ENCODE peak calls at places on chromosome 3, in seven cellular contexts. One of them, this sample, is unnamed.
A peak's percentile ranks its signal among the peaks of the same experiment; 100 is the strongest.

GRCh38 chr3:158731938-158732855 is at the start of gene RARRES1:
- DNase-seq in uterus: peak; percentile 79
- DNase-seq in tibial nerve: peak; percentile 52
- DNase-seq in Peyer's patch: peak; percentile 85
- DNase-seq in esophagus muscularis mucosa: no peak
- DNase-seq in heart left ventricle: peak; percentile 79
- DNase-seq in upper lobe of left lung: peak; percentile 76
- DNase-seq in this sample: no peak

GRCh38 chr3:126446301-126446700 is 29.4 kb downstream of the ZXDC start:
- DNase-seq in uterus: no peak
- DNase-seq in tibial nerve: no peak
- DNase-seq in Peyer's patch: peak; percentile 36
- DNase-seq in esophagus muscularis mucosa: no peak
- DNase-seq in heart left ventricle: no peak
- DNase-seq in upper lobe of left lung: no peak
- DNase-seq in this sample: no peak

GRCh38 chr3:77065750-77066149 is 25.9 kb downstream of the ROBO2 start:
- DNase-seq in uterus: no peak
- DNase-seq in tibial nerve: no peak
- DNase-seq in Peyer's patch: no peak
- DNase-seq in esophagus muscularis mucosa: no peak
- DNase-seq in heart left ventricle: no peak
- DNase-seq in upper lobe of left lung: no peak
- DNase-seq in this sample: no peak

GRCh38 chr3:119647843-119648575 is 12.4 kb downstream of the POPDC2 start:
- DNase-seq in uterus: no peak
- DNase-seq in tibial nerve: no peak
- DNase-seq in Peyer's patch: no peak
- DNase-seq in esophagus muscularis mucosa: no peak
- DNase-seq in heart left ventricle: no peak
- DNase-seq in upper lobe of left lung: no peak
- DNase-seq in this sample: no peak

GRCh38 chr3:125054436-125055164 is 1.2 kb downstream of the HEG1 start:
- DNase-seq in uterus: no peak
- DNase-seq in tibial nerve: no peak
- DNase-seq in Peyer's patch: no peak
- DNase-seq in esophagus muscularis mucosa: no peak
- DNase-seq in heart left ventricle: peak; percentile 45
- DNase-seq in upper lobe of left lung: peak; percentile 30
- DNase-seq in this sample: no peak

GRCh38 chr3:52059781-52060180 is 3.4 kb upstream of the DUSP7 start:
- DNase-seq in uterus: no peak
- DNase-seq in tibial nerve: no peak
- DNase-seq in Peyer's patch: no peak
- DNase-seq in esophagus muscularis mucosa: no peak
- DNase-seq in heart left ventricle: no peak
- DNase-seq in upper lobe of left lung: no peak
- DNase-seq in this sample: no peak

GRCh38 chr3:114685053-114685630 is 391.3 kb downstream of the TIGIT start:
- DNase-seq in uterus: no peak
- DNase-seq in tibial nerve: no peak
- DNase-seq in Peyer's patch: no peak
- DNase-seq in esophagus muscularis mucosa: no peak
- DNase-seq in heart left ventricle: no peak
- DNase-seq in upper lobe of left lung: no peak
- DNase-seq in this sample: no peak

GRCh38 chr3:177746259-177747021 is 549.2 kb upstream of the TBL1XR1 start:
- DNase-seq in uterus: no peak
- DNase-seq in tibial nerve: no peak
- DNase-seq in Peyer's patch: no peak
- DNase-seq in esophagus muscularis mucosa: no peak
- DNase-seq in heart left ventricle: no peak
- DNase-seq in upper lobe of left lung: no peak
- DNase-seq in this sample: no peak

GRCh38 chr3:37741644-37742043 is 120.0 kb upstream of the CTDSPL start:
- DNase-seq in uterus: no peak
- DNase-seq in tibial nerve: no peak
- DNase-seq in Peyer's patch: no peak
- DNase-seq in esophagus muscularis mucosa: peak; percentile 79
- DNase-seq in heart left ventricle: peak; percentile 82
- DNase-seq in upper lobe of left lung: peak; percentile 82
- DNase-seq in this sample: no peak

GRCh38 chr3:40994611-40995010 is 204.7 kb upstream of the CTNNB1 start:
- DNase-seq in uterus: no peak
- DNase-seq in tibial nerve: no peak
- DNase-seq in Peyer's patch: no peak
- DNase-seq in esophagus muscularis mucosa: no peak
- DNase-seq in heart left ventricle: no peak
- DNase-seq in upper lobe of left lung: no peak
- DNase-seq in this sample: no peak

GRCh38 chr3:3998140-3998977 is 199.1 kb downstream of the LRRN1 start:
- DNase-seq in uterus: no peak
- DNase-seq in tibial nerve: no peak
- DNase-seq in Peyer's patch: no peak
- DNase-seq in esophagus muscularis mucosa: no peak
- DNase-seq in heart left ventricle: no peak
- DNase-seq in upper lobe of left lung: no peak
- DNase-seq in this sample: no peak

GRCh38 chr3:174620138-174620537 is 239.0 kb upstream of the NAALADL2 start:
- DNase-seq in uterus: no peak
- DNase-seq in tibial nerve: no peak
- DNase-seq in Peyer's patch: no peak
- DNase-seq in esophagus muscularis mucosa: no peak
- DNase-seq in heart left ventricle: no peak
- DNase-seq in upper lobe of left lung: no peak
- DNase-seq in this sample: no peak

GRCh38 chr3:58039609-58040008 is 31.4 kb downstream of the FLNB start:
- DNase-seq in uterus: no peak
- DNase-seq in tibial nerve: no peak
- DNase-seq in Peyer's patch: no peak
- DNase-seq in esophagus muscularis mucosa: no peak
- DNase-seq in heart left ventricle: no peak
- DNase-seq in upper lobe of left lung: no peak
- DNase-seq in this sample: no peak

GRCh38 chr3:167520656-167521360 is 47.0 kb upstream of the SERPINI2 start:
- DNase-seq in uterus: no peak
- DNase-seq in tibial nerve: no peak
- DNase-seq in Peyer's patch: no peak
- DNase-seq in esophagus muscularis mucosa: no peak
- DNase-seq in heart left ventricle: no peak
- DNase-seq in upper lobe of left lung: peak; percentile 48
- DNase-seq in this sample: no peak

GRCh38 chr3:64814360-64814759 is 126.6 kb upstream of the ADAMTS9 start:
- DNase-seq in uterus: no peak
- DNase-seq in tibial nerve: no peak
- DNase-seq in Peyer's patch: no peak
- DNase-seq in esophagus muscularis mucosa: no peak
- DNase-seq in heart left ventricle: peak; percentile 32
- DNase-seq in upper lobe of left lung: no peak
- DNase-seq in this sample: no peak

GRCh38 chr3:182046365-182046764 is 334.6 kb downstream of the SOX2 start:
- DNase-seq in uterus: no peak
- DNase-seq in tibial nerve: no peak
- DNase-seq in Peyer's patch: no peak
- DNase-seq in esophagus muscularis mucosa: no peak
- DNase-seq in heart left ventricle: no peak
- DNase-seq in upper lobe of left lung: no peak
- DNase-seq in this sample: no peak

GRCh38 chr3:194714564-194714963 is 28.9 kb downstream of the FAM43A start:
- DNase-seq in uterus: no peak
- DNase-seq in tibial nerve: no peak
- DNase-seq in Peyer's patch: no peak
- DNase-seq in esophagus muscularis mucosa: no peak
- DNase-seq in heart left ventricle: no peak
- DNase-seq in upper lobe of left lung: no peak
- DNase-seq in this sample: no peak

GRCh38 chr3:45635475-45636256 is 41.1 kb downstream of the LIMD1 start:
- DNase-seq in uterus: no peak
- DNase-seq in tibial nerve: no peak
- DNase-seq in Peyer's patch: no peak
- DNase-seq in esophagus muscularis mucosa: no peak
- DNase-seq in heart left ventricle: no peak
- DNase-seq in upper lobe of left lung: peak; percentile 62
- DNase-seq in this sample: no peak

GRCh38 chr3:174540536-174540935 is 318.6 kb upstream of the NAALADL2 start:
- DNase-seq in uterus: no peak
- DNase-seq in tibial nerve: no peak
- DNase-seq in Peyer's patch: no peak
- DNase-seq in esophagus muscularis mucosa: no peak
- DNase-seq in heart left ventricle: no peak
- DNase-seq in upper lobe of left lung: no peak
- DNase-seq in this sample: no peak

GRCh38 chr3:188954590-188955208 is 217.1 kb upstream of the TPRG1 start:
- DNase-seq in uterus: peak; percentile 86
- DNase-seq in tibial nerve: peak; percentile 68
- DNase-seq in Peyer's patch: peak; percentile 78
- DNase-seq in esophagus muscularis mucosa: peak; percentile 96
- DNase-seq in heart left ventricle: peak; percentile 90
- DNase-seq in upper lobe of left lung: peak; percentile 86
- DNase-seq in this sample: peak; percentile 9

GRCh38 chr3:27971600-27971999 is 249.5 kb upstream of the EOMES start:
- DNase-seq in uterus: no peak
- DNase-seq in tibial nerve: no peak
- DNase-seq in Peyer's patch: no peak
- DNase-seq in esophagus muscularis mucosa: no peak
- DNase-seq in heart left ventricle: no peak
- DNase-seq in upper lobe of left lung: no peak
- DNase-seq in this sample: no peak

GRCh38 chr3:171353423-171353822 is 106.8 kb downstream of the TNIK start:
- DNase-seq in uterus: no peak
- DNase-seq in tibial nerve: no peak
- DNase-seq in Peyer's patch: no peak
- DNase-seq in esophagus muscularis mucosa: no peak
- DNase-seq in heart left ventricle: no peak
- DNase-seq in upper lobe of left lung: no peak
- DNase-seq in this sample: no peak

GRCh38 chr3:66504761-66505641 is 4.2 kb upstream of the LRIG1 start:
- DNase-seq in uterus: no peak
- DNase-seq in tibial nerve: no peak
- DNase-seq in Peyer's patch: no peak
- DNase-seq in esophagus muscularis mucosa: no peak
- DNase-seq in heart left ventricle: no peak
- DNase-seq in upper lobe of left lung: no peak
- DNase-seq in this sample: no peak

GRCh38 chr3:139134678-139135372 is 90.1 kb upstream of the PRR23C start:
- DNase-seq in uterus: no peak
- DNase-seq in tibial nerve: no peak
- DNase-seq in Peyer's patch: no peak
- DNase-seq in esophagus muscularis mucosa: peak; percentile 62
- DNase-seq in heart left ventricle: no peak
- DNase-seq in upper lobe of left lung: no peak
- DNase-seq in this sample: no peak

GRCh38 chr3:10377148-10377725 is 56.3 kb upstream of the SEC13 start:
- DNase-seq in uterus: no peak
- DNase-seq in tibial nerve: no peak
- DNase-seq in Peyer's patch: peak; percentile 34
- DNase-seq in esophagus muscularis mucosa: no peak
- DNase-seq in heart left ventricle: peak; percentile 80
- DNase-seq in upper lobe of left lung: no peak
- DNase-seq in this sample: no peak

GRCh38 chr3:44125241-44125640 is 116.4 kb upstream of the TOPAZ1 start:
- DNase-seq in uterus: no peak
- DNase-seq in tibial nerve: no peak
- DNase-seq in Peyer's patch: no peak
- DNase-seq in esophagus muscularis mucosa: no peak
- DNase-seq in heart left ventricle: no peak
- DNase-seq in upper lobe of left lung: no peak
- DNase-seq in this sample: no peak

GRCh38 chr3:54791552-54792156 is 136.2 kb downstream of the LRTM1 start:
- DNase-seq in uterus: no peak
- DNase-seq in tibial nerve: no peak
- DNase-seq in Peyer's patch: no peak
- DNase-seq in esophagus muscularis mucosa: no peak
- DNase-seq in heart left ventricle: no peak
- DNase-seq in upper lobe of left lung: no peak
- DNase-seq in this sample: no peak
- H3K36me3 ChIP-seq in uterus: no peaks in the 10 kb centered on the region
- H3K36me3 ChIP-seq in tibial nerve: no peaks in the 10 kb centered on the region
- H3K36me3 ChIP-seq in Peyer's patch: no peaks in the 10 kb centered on the region
- H3K36me3 ChIP-seq in esophagus muscularis mucosa: no peaks in the 10 kb centered on the region
- H3K36me3 ChIP-seq in heart left ventricle: no peaks in the 10 kb centered on the region
- H3K36me3 ChIP-seq in upper lobe of left lung: no peaks in the 10 kb centered on the region
- H3K36me3 ChIP-seq in this sample: no peaks in the 10 kb centered on the region

GRCh38 chr3:72907851-72908620 is 20.2 kb downstream of the GXYLT2 start:
- DNase-seq in uterus: peak; percentile 46
- DNase-seq in tibial nerve: no peak
- DNase-seq in Peyer's patch: no peak
- DNase-seq in esophagus muscularis mucosa: no peak
- DNase-seq in heart left ventricle: peak; percentile 66
- DNase-seq in upper lobe of left lung: peak; percentile 23
- DNase-seq in this sample: no peak
- H3K4me3 ChIP-seq in uterus: no peak overlapping the region
- H3K4me3 ChIP-seq in tibial nerve: no peak overlapping the region
- H3K4me3 ChIP-seq in Peyer's patch: no peak overlapping the region
- H3K4me3 ChIP-seq in esophagus muscularis mucosa: no peak overlapping the region
- H3K4me3 ChIP-seq in heart left ventricle: no peak overlapping the region
- H3K4me3 ChIP-seq in upper lobe of left lung: no peak overlapping the region
- H3K4me3 ChIP-seq in this sample: no peak overlapping the region

DNA sequence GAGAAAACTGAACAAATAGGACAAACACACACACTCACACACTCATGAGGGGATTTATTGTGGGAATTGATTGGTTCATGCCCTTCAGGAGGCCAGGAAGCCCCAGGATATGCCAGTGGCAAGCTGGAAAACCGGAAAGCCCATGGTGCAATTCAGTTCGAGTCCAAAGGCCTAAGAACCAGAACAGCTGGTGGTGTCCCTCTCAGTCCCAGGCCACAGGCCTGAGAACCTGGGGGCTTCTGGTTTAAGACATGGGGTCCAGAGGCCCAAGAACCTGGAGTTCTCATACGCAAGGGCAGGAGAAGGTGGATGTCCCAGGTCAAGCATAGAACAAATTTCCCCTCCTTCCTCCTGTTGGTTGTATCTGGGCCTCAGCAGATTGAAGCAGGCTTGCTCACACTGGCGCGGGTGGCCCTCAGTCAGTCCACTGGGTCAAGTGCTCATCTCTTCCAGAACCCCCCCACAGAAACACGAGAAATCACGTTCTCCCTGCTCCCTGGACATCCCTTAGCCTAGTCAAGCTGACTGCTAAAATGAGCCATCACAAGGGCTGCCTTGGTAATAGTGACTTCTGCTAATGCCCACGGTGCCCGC is 50.1 kb upstream of the RPL32 start:
- DNase-seq in uterus: no peak
- DNase-seq in tibial nerve: no peak
- DNase-seq in Peyer's patch: no peak
- DNase-seq in esophagus muscularis mucosa: no peak
- DNase-seq in heart left ventricle: no peak
- DNase-seq in upper lobe of left lung: no peak
- DNase-seq in this sample: no peak
- TF ChIP-seq POLR2A in uterus: no peak
- TF ChIP-seq POLR2A in tibial nerve: no peak
- TF ChIP-seq POLR2A in Peyer's patch: no peak
- TF ChIP-seq POLR2A in esophagus muscularis mucosa: no peak
- TF ChIP-seq POLR2A in heart left ventricle: no peak
- TF ChIP-seq POLR2A in upper lobe of left lung: no peak
- TF ChIP-seq POLR2A in this sample: no peak

DNA sequence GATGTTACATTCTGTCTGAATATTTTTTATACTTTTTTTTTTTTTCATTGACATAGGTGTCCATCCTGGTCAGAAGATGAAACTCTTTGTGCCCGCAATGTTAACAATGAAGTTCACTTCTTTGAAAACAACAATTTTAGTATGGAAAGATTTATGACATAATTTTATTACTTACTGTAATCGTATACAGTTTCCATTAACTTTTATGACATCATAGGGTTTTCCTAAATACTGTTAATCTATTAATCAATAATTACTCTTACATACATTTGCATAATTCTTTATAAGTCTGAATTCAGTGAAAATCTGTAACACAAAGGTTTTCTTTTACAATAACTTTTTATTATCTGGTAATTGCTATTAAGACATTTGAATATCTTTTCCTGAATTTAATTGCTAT is 17.7 kb downstream of the EIF2A start:
- DNase-seq in uterus: no peak
- DNase-seq in tibial nerve: no peak
- DNase-seq in Peyer's patch: no peak
- DNase-seq in esophagus muscularis mucosa: no peak
- DNase-seq in heart left ventricle: no peak
- DNase-seq in upper lobe of left lung: no peak
- DNase-seq in this sample: no peak
- H3K36me3 ChIP-seq in uterus: no peaks in the 10 kb centered on the region
- H3K36me3 ChIP-seq in tibial nerve: peaks cover 62% of the 10 kb centered on the region
- H3K36me3 ChIP-seq in Peyer's patch: no peaks in the 10 kb centered on the region
- H3K36me3 ChIP-seq in esophagus muscularis mucosa: peaks cover 20% of the 10 kb centered on the region
- H3K36me3 ChIP-seq in heart left ventricle: peaks cover 67% of the 10 kb centered on the region
- H3K36me3 ChIP-seq in upper lobe of left lung: peaks cover 72% of the 10 kb centered on the region
- H3K36me3 ChIP-seq in this sample: no peaks in the 10 kb centered on the region

This sample was measured in esophagus squamous epithelium.